ENCODE peak calls at places on chromosomes 7 and 10, in six cellular contexts. A, E, L, T, Z and I are unnamed samples.

GRCh38 chr10:86411281-86411841 is 44.8 kb upstream of the GRID1 start:
- DNase-seq in A (peak; percentile 13), E (peak; percentile 86), L (no peak), T (peak; percentile 93), Z (no peak), I (no peak)

GRCh38 chr10:76333801-76334200 is 902.4 kb downstream of the LRMDA start:
- DNase-seq in A (no peak), E (no peak), L (no peak), T (no peak), Z (no peak), I (no peak)

GRCh38 chr10:111076191-111076681 is 593 bp upstream of the ADRA2A start:
- DNase-seq in A (peak; percentile 51), E (peak; percentile 27), L (peak; percentile 96), T (peak; percentile 43), Z (peak; percentile 85), I (peak; percentile 78)

GRCh38 chr10:20466731-20467130 is 430.4 kb downstream of the NEBL start:
- DNase-seq in A (peak; percentile 51), E (peak; percentile 2), L (no peak), T (peak; percentile 57), Z (peak; percentile 18), I (no peak)

GRCh38 chr10:88769384-88769783 is 9.6 kb downstream of the LIPN start:
- DNase-seq in A (no peak), E (no peak), L (no peak), T (no peak), Z (no peak), I (no peak)

GRCh38 chr10:75424553-75424952 is 6.9 kb upstream of the LRMDA start:
- DNase-seq in A (no peak), E (no peak), L (no peak), T (no peak), Z (no peak), I (no peak)

GRCh38 chr7:32155712-32156111 is 85.5 kb upstream of the PDE1C start:
- DNase-seq in A (no peak), E (peak; percentile 28), L (no peak), T (peak; percentile 28), Z (no peak), I (no peak)

GRCh38 chr7:84017653-84018052 is 176.9 kb downstream of the SEMA3A start:
- DNase-seq in A (no peak), E (no peak), L (no peak), T (no peak), Z (no peak), I (no peak)

GRCh38 chr10:80468806-80469421 is 14.8 kb downstream of the TSPAN14 start:
- DNase-seq in A (no peak), E (no peak), L (no peak), T (no peak), Z (no peak), I (no peak)

GRCh38 chr7:41881313-41882130 is 178.6 kb upstream of the INHBA start:
- DNase-seq in A (peak; percentile 43), E (peak; percentile 89), L (no peak), T (peak; percentile 40), Z (no peak), I (no peak)

GRCh38 chr10:132198068-132198370 is 11.3 kb downstream of the DPYSL4 start:
- DNase-seq in A (no peak), E (no peak), L (no peak), T (no peak), Z (no peak), I (no peak)

GRCh38 chr10:8033812-8034665 is 20.4 kb upstream of the GATA3 start:
- DNase-seq in A (no peak), E (no peak), L (peak; percentile 71), T (no peak), Z (peak; percentile 54), I (peak; percentile 23)

GRCh38 chr10:114437456-114438292 is 33.4 kb upstream of the AFAP1L2 start:
- DNase-seq in A (peak; percentile 59), E (peak; percentile 19), L (no peak), T (peak; percentile 53), Z (peak; percentile 28), I (no peak)

GRCh38 chr10:86658261-86658741 is 4.0 kb downstream of the OPN4 start:
- DNase-seq in A (no peak), E (no peak), L (no peak), T (no peak), Z (no peak), I (no peak)

GRCh38 chr7:47337021-47337492 is 244.9 kb downstream of the TNS3 start:
- DNase-seq in A (no peak), E (no peak), L (no peak), T (no peak), Z (no peak), I (no peak)

GRCh38 chr7:109772161-109772560 is 1202.5 kb downstream of the DNAJB9 start:
- DNase-seq in A (no peak), E (no peak), L (no peak), T (no peak), Z (peak; percentile 44), I (no peak)

GRCh38 chr10:962342-962741 is 25.9 kb upstream of the GTPBP4 start:
- DNase-seq in A (no peak), E (no peak), L (no peak), T (no peak), Z (no peak), I (no peak)
- H3K4me3 ChIP-seq in A (no peak overlapping the region), E (no peak overlapping the region), L (no peak overlapping the region), T (no peak overlapping the region), Z (no peak overlapping the region), I (no peak overlapping the region)

DNA sequence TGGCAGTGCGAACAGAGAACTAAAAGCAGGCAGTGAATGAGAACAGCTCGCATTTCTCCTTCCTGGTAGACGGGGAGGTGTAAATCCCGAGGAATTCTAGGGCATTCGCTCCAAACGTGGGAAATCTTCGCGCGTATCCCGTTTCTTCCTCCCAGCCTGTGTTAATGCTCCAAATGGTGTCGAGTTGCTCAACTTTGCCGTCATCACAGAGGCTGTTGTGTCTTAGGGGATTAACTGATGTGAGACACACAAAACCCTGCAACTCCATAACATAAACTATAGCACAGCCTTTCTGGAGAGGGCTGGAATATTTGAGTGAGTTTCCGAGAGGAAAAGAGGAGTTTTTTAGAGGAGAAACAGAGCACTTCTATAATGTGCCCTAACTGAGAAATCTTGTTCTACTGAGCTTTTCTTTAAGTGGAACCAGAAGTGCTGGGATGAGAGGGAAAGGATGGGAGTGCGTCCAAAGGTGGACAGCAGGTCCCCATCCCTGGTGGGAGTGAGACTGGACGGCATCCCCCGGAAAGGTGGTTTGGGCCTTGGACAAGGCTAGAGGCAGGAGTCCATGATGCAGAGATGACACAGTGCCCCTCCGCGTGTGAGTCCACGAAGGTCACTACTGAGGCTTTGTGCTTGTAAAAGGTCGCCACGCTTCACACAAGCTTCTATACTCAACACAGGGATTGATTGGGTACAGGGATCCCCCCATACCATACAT is 6.2 kb upstream of the EN2 start:
- DNase-seq in A (no peak), E (no peak), L (no peak), T (no peak), Z (peak; percentile 37), I (no peak)
- H3K23ac ChIP-seq in A (no peak overlapping the region), E (no peak overlapping the region), L (no peak overlapping the region), T (no peak overlapping the region), Z (no peak overlapping the region), I (no peak overlapping the region)

GRCh38 chr7:137953692-137954470 is 48.0 kb downstream of the CREB3L2 start:
- DNase-seq in A (peak; percentile 99), E (peak; percentile 84), L (no peak), T (peak; percentile 99), Z (peak; percentile 98), I (no peak)

GRCh38 chr7:137956591-137956990 is 45.3 kb downstream of the CREB3L2 start:
- DNase-seq in A (peak; percentile 97), E (no peak), L (no peak), T (no peak), Z (no peak), I (no peak)

GRCh38 chr7:137953043-137953691 is 48.7 kb downstream of the CREB3L2 start:
- DNase-seq in A (peak; percentile 63), E (peak; percentile 98), L (no peak), T (peak; percentile 98), Z (peak; percentile 94), I (no peak)

GRCh38 chr7:137956183-137956582 is 45.7 kb downstream of the CREB3L2 start:
- DNase-seq in A (no peak), E (no peak), L (no peak), T (no peak), Z (no peak), I (no peak)

DNA sequence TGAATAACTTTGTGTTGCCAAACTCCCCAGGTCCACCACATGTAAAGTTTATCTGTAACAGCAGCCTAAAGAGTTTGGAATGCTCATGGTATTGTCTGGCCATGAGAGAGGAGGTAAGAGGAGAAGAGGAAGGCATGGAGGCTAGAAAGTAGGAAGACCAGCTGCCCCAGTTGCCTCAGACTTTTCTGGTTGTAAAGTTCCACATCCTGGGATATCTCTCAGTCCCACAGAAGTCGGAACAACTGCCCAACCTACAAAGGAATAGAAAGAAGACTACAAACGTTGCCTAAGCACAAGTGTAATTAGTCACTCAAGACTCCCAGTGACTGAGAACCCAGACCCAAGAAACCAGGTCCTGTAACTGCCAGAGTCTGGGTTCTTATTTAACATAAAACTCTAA is 47.3 kb downstream of the CREB3L2 start:
- DNase-seq in A (peak; percentile 95), E (peak; percentile 42), L (no peak), T (peak; percentile 88), Z (peak; percentile 51), I (no peak)
- H2AK5ac ChIP-seq in A (no peak overlapping the region), E (peak overlapping the region; percentile 74), L (no peak overlapping the region), T (peak overlapping the region; percentile 33), Z (no peak overlapping the region), I (no peak overlapping the region)

GRCh38 chr7:111091623-111092370 is 870 bp downstream of the LRRN3 start:
- DNase-seq in A (no peak), E (no peak), L (no peak), T (no peak), Z (peak; percentile 40), I (peak; percentile 51)

GRCh38 chr7:111088328-111088727 is 2.6 kb upstream of the LRRN3 start:
- DNase-seq in A (no peak), E (no peak), L (no peak), T (no peak), Z (no peak), I (no peak)

GRCh38 chr7:111092406-111093160 is 1.7 kb downstream of the LRRN3 start:
- DNase-seq in A (no peak), E (no peak), L (no peak), T (no peak), Z (no peak), I (no peak)

GRCh38 chr7:111090834-111091233 is at the start of gene LRRN3:
- DNase-seq in A (peak; percentile 18), E (peak; percentile 61), L (no peak), T (peak; percentile 9), Z (no peak), I (no peak)

GRCh38 chr7:111089822-111090426 is 1.0 kb upstream of the LRRN3 start:
- DNase-seq in A (peak; percentile 74), E (peak; percentile 64), L (no peak), T (peak; percentile 51), Z (peak; percentile 56), I (no peak)
- H3K4me3 ChIP-seq in A (no peak overlapping the region), E (no peak overlapping the region), L (no peak overlapping the region), T (no peak overlapping the region), Z (no peak overlapping the region), I (no peak overlapping the region)

GRCh38 chr7:157136372-157136771 is 2.4 kb upstream of the UBE3C start:
- DNase-seq in A (peak; percentile 52), E (peak; percentile 94), L (no peak), T (peak; percentile 68), Z (peak; percentile 31), I (no peak)

GRCh38 chr7:157139142-157140117 is 704 bp downstream of the UBE3C start:
- DNase-seq in A (peak; percentile 84), E (peak; percentile 38), L (no peak), T (peak; percentile 58), Z (peak; percentile 69), I (peak; percentile 15)

GRCh38 chr7:157138101-157138423 is 664 bp upstream of the UBE3C start:
- DNase-seq in A (peak; percentile 52), E (no peak), L (no peak), T (no peak), Z (no peak), I (no peak)

GRCh38 chr7:157140118-157140905 is 1.6 kb downstream of the UBE3C start:
- DNase-seq in A (no peak), E (no peak), L (peak; percentile 31), T (no peak), Z (no peak), I (no peak)

GRCh38 chr7:157138424-157139141 is at the start of gene UBE3C:
- DNase-seq in A (peak; percentile 94), E (peak; percentile 90), L (peak; percentile 93), T (peak; percentile 89), Z (peak; percentile 96), I (peak; percentile 90)
- H3K23ac ChIP-seq in A (no peak within 1 kb of the TSS), E (peak within 1 kb of the TSS; percentile 61), L (no peak within 1 kb of the TSS), T (peak within 1 kb of the TSS; percentile 64), Z (peak within 1 kb of the TSS; percentile 80), I (peak within 1 kb of the TSS; percentile 93)